ENCODE peak calls at places on chromosome 3, in eight cellular contexts. J, M, G, O, U, W, X and Y are unnamed samples.

GRCh38 chr3:105385868-105386508 is 19.3 kb downstream of the ALCAM start:
- DNase-seq in J (no peak), M (no peak), G (no peak), O (no peak), U (no peak), W (no peak), X (no peak), Y (no peak)

GRCh38 chr3:187958432-187959003 is 195.4 kb upstream of the LPP start:
- DNase-seq in J (no peak), M (no peak), G (no peak), O (no peak), U (no peak), W (peak; percentile 54), X (no peak), Y (no peak)

GRCh38 chr3:172659246-172660002 is 51.4 kb downstream of the NCEH1 start:
- DNase-seq in J (no peak), M (no peak), G (no peak), O (no peak), U (no peak), W (no peak), X (no peak), Y (no peak)

GRCh38 chr3:192183109-192183508 is 544.2 kb downstream of the FGF12 start:
- DNase-seq in J (no peak), M (no peak), G (no peak), O (no peak), U (no peak), W (no peak), X (no peak), Y (no peak)

GRCh38 chr3:10901293-10902010 is 85.4 kb downstream of the SLC6A11 start:
- DNase-seq in J (no peak), M (no peak), G (no peak), O (no peak), U (no peak), W (no peak), X (no peak), Y (no peak)

GRCh38 chr3:10160925-10161324 is 3.8 kb upstream of the IRAK2 start:
- DNase-seq in J (no peak), M (no peak), G (no peak), O (no peak), U (no peak), W (no peak), X (no peak), Y (no peak)

GRCh38 chr3:189249987-189250386 is 78.2 kb downstream of the TPRG1 start:
- DNase-seq in J (no peak), M (no peak), G (no peak), O (no peak), U (no peak), W (no peak), X (no peak), Y (no peak)

GRCh38 chr3:159839561-159840379 is 148.9 kb upstream of the IL12A start:
- DNase-seq in J (no peak), M (peak; percentile 18), G (no peak), O (peak; percentile 11), U (no peak), W (no peak), X (no peak), Y (peak; percentile 72)

GRCh38 chr3:188326111-188326510 is 172.2 kb downstream of the LPP start:
- DNase-seq in J (peak; percentile 74), M (no peak), G (no peak), O (no peak), U (no peak), W (no peak), X (peak; percentile 54), Y (no peak)

GRCh38 chr3:72147600-72147999 is 362.7 kb upstream of the PROK2 start:
- DNase-seq in J (no peak), M (no peak), G (no peak), O (no peak), U (no peak), W (no peak), X (no peak), Y (no peak)

GRCh38 chr3:182686033-182686886 is 107.0 kb upstream of the ATP11B start:
- DNase-seq in J (no peak), M (no peak), G (no peak), O (no peak), U (no peak), W (no peak), X (no peak), Y (no peak)

GRCh38 chr3:116929534-116930222 is 220.1 kb downstream of the TUSC7 start:
- DNase-seq in J (peak; percentile 39), M (no peak), G (no peak), O (no peak), U (no peak), W (no peak), X (peak; percentile 7), Y (no peak)

GRCh38 chr3:185820973-185821758 is 3.7 kb downstream of the IGF2BP2 start:
- DNase-seq in J (peak; percentile 94), M (no peak), G (peak; percentile 53), O (no peak), U (peak; percentile 87), W (no peak), X (peak; percentile 89), Y (no peak)

GRCh38 chr3:88986834-88987233 is 120.6 kb upstream of the EPHA3 start:
- DNase-seq in J (peak; percentile 79), M (no peak), G (no peak), O (no peak), U (peak; percentile 69), W (no peak), X (peak; percentile 31), Y (no peak)

DNA sequence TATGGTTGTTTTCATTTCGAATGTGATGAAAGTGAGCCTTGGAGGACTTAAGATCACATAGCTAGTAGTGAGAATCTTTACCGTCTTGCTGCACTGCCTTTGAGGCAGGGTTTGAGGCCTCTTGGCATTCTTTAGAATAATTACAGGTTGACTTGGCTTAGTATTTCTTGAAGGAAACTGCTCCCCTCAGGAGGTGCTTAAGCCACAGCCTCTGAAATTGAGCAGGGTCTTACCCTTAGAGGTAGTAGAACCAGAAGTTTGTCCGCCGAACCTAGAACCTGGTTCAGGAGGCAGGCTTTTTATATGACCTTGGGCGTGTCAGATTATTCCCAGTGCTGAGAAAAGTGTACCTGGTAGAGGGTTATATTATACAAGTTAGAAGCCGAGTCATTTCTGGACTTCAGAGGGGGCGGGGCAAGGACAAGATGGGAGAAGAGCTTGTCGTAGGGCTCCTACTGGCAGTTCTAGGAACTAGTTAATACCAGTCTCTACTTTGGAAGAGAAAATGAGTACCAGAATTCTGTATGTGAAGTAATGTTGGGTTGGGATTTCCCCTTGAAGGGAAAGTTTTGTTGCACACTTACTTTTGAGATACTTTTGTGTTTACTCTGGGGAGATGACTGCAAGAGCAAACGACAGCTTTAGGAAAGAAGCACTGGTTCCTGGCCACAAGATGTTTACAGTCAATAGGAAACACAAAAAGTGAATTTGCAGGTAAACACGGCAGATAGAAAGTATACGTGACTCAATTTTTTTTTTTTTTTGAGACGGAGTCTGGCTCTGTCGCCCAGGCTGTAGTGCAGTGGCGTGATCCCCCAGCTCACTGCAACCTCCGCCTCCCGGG is 1.3 kb downstream of the TFG start:
- DNase-seq in J (peak; percentile 83), M (peak; percentile 70), G (peak; percentile 58), O (peak; percentile 44), U (peak; percentile 73), W (peak; percentile 22), X (peak; percentile 73), Y (peak; percentile 15)
- TF ChIP-seq CTCF in J (peak; percentile 38), M (no peak), G (peak; percentile 5), O (no peak), U (peak; percentile 55), W (peak; percentile 34), X (peak; percentile 49), Y (peak; percentile 58)

DNA sequence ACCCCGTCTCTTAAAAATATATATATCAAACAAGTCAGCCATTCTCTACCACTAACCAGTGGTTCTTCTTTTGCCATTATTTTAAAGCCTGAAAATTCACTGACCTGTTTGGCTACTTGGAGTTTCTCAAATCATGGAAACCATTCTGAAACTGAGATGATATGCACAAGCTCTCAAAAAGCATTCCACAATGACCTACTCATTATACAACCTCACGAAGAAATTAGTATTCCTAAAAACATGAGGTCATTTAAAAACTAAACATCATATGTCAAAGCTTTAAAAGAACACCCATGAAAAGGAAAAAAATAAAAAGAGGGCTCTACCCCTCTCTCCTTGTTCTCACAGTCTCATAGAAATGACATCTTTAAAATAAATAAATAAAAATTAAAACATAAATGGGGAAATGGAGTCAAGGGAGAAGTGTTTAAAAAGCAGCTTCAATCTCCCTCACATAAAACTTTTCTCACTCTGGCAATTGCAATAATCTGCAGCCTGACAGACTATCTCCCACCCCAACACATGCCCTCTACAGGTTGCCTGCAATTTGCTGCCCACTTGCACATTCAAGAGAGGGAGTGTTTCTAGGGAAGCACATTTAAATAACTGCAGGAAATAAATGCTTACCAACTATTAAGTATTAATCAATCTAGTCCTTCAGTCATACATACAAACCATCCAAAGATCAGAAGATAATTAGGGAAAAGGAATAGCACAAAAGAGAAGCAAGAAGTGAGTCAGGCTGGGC is 73.3 kb downstream of the TRANK1 start:
- DNase-seq in J (no peak), M (no peak), G (no peak), O (no peak), U (no peak), W (no peak), X (no peak), Y (no peak)
- TF ChIP-seq CTCF in J (no peak), M (no peak), G (no peak), O (no peak), U (no peak), W (no peak), X (no peak), Y (no peak)

GRCh38 chr3:120161902-120162301 is 67.7 kb upstream of the GSK3B start:
- DNase-seq in J (no peak), M (no peak), G (no peak), O (no peak), U (no peak), W (no peak), X (no peak), Y (no peak)

GRCh38 chr3:120163023-120163422 is 68.8 kb upstream of the GSK3B start:
- DNase-seq in J (no peak), M (no peak), G (peak; percentile 29), O (no peak), U (no peak), W (no peak), X (no peak), Y (no peak)

GRCh38 chr3:120162400-120162799 is 68.2 kb upstream of the GSK3B start:
- DNase-seq in J (peak; percentile 62), M (no peak), G (no peak), O (no peak), U (peak; percentile 95), W (no peak), X (peak; percentile 44), Y (no peak)

GRCh38 chr3:120167488-120167887 is 73.2 kb upstream of the GSK3B start:
- DNase-seq in J (no peak), M (no peak), G (no peak), O (no peak), U (no peak), W (no peak), X (no peak), Y (no peak)

DNA sequence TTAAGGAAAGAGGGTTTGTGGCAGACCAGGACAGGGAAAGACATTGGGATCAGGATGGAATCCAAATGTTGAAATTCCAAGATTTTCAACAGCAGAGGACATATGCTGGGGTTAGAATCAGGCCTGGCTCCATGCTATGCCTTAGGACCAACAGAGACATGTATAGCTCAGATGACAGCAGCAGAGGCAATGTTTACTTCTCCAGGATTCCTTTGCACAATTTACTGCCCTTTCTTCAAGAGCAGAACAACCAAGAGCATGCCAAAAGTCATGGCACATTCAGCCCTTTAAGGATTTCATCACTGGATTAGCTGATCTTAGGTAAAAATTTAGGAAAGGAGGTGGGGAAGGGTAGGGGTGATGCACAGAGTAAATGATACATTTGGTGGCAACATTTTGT is 69.6 kb upstream of the GSK3B start:
- DNase-seq in J (no peak), M (no peak), G (no peak), O (no peak), U (peak; percentile 58), W (no peak), X (no peak), Y (no peak)
- TF ChIP-seq CTCF in J (no peak), M (no peak), G (no peak), O (no peak), U (no peak), W (no peak), X (no peak), Y (no peak)

GRCh38 chr3:147392083-147392916 is 14.0 kb downstream of the ZIC4 start:
- DNase-seq in J (no peak), M (no peak), G (no peak), O (peak; percentile 55), U (peak; percentile 78), W (no peak), X (no peak), Y (peak; percentile 52)
- TF ChIP-seq CTCF in J (no peak), M (no peak), G (no peak), O (peak; percentile 27), U (peak; percentile 40), W (no peak), X (no peak), Y (peak; percentile 31)